ENCODE peak calls at places on chromosomes 7 and 10, in six cellular contexts. One of them, this sample, is unnamed.

GRCh38 chr10:76769161-76769560 is 868.4 kb downstream of the KCNMA1 start:
- DNase-seq in endothelial cell of umbilical vein: no peak
- DNase-seq in suprapubic skin: no peak
- DNase-seq in adrenal gland: no peak
- DNase-seq in H54: no peak
- DNase-seq in GM12891: no peak
- DNase-seq in this sample: no peak

GRCh38 chr10:68900427-68901105 is 549 bp upstream of the DDX50 start:
- DNase-seq in H54: no peak
- DNase-seq in GM12891: no peak
- DNase-seq in suprapubic skin: peak
- DNase-seq in adrenal gland: no peak
- DNase-seq in endothelial cell of umbilical vein: no peak
- DNase-seq in this sample: no peak

GRCh38 chr7:7857143-7857583 is 111.4 kb upstream of the GLCCI1 start:
- DNase-seq in GM12891: no peak
- DNase-seq in adrenal gland: no peak
- DNase-seq in suprapubic skin: no peak
- DNase-seq in H54: no peak
- DNase-seq in endothelial cell of umbilical vein: no peak
- DNase-seq in this sample: no peak

GRCh38 chr10:11058965-11059364 is 41.3 kb downstream of the CELF2 start:
- DNase-seq in endothelial cell of umbilical vein: no peak
- DNase-seq in GM12891: no peak
- DNase-seq in suprapubic skin: no peak
- DNase-seq in adrenal gland: no peak
- DNase-seq in H54: no peak
- DNase-seq in this sample: no peak

GRCh38 chr10:86048973-86049372 is 317.6 kb downstream of the GRID1 start:
- DNase-seq in GM12891: no peak
- DNase-seq in endothelial cell of umbilical vein: no peak
- DNase-seq in adrenal gland: peak
- DNase-seq in H54: no peak
- DNase-seq in suprapubic skin: peak
- DNase-seq in this sample: no peak

GRCh38 chr7:44294325-44295069 is 30.9 kb downstream of the CAMK2B start:
- DNase-seq in GM12891: no peak
- DNase-seq in endothelial cell of umbilical vein: no peak
- DNase-seq in suprapubic skin: no peak
- DNase-seq in adrenal gland: peak
- DNase-seq in H54: no peak
- DNase-seq in this sample: no peak

GRCh38 chr10:100141446-100142087 is 44.3 kb downstream of the ERLIN1 start:
- DNase-seq in suprapubic skin: no peak
- DNase-seq in adrenal gland: no peak
- DNase-seq in H54: no peak
- DNase-seq in GM12891: no peak
- DNase-seq in endothelial cell of umbilical vein: no peak
- DNase-seq in this sample: no peak

GRCh38 chr7:83934118-83934734 is 260.4 kb downstream of the SEMA3A start:
- DNase-seq in endothelial cell of umbilical vein: peak
- DNase-seq in suprapubic skin: no peak
- DNase-seq in adrenal gland: no peak
- DNase-seq in GM12891: no peak
- DNase-seq in H54: no peak
- DNase-seq in this sample: no peak

GRCh38 chr10:44922021-44922420 is 10.9 kb downstream of the TMEM72 start:
- DNase-seq in H54: no peak
- DNase-seq in adrenal gland: peak
- DNase-seq in suprapubic skin: no peak
- DNase-seq in GM12891: no peak
- DNase-seq in endothelial cell of umbilical vein: no peak
- DNase-seq in this sample: no peak

GRCh38 chr7:134367956-134368749 is 51.4 kb upstream of the SLC35B4 start:
- DNase-seq in GM12891: no peak
- DNase-seq in endothelial cell of umbilical vein: no peak
- DNase-seq in H54: no peak
- DNase-seq in adrenal gland: no peak
- DNase-seq in suprapubic skin: no peak
- DNase-seq in this sample: no peak

GRCh38 chr7:55420535-55420934 is 55.4 kb downstream of the LANCL2 start:
- DNase-seq in GM12891: no peak
- DNase-seq in adrenal gland: no peak
- DNase-seq in endothelial cell of umbilical vein: no peak
- DNase-seq in H54: no peak
- DNase-seq in suprapubic skin: no peak
- DNase-seq in this sample: no peak

GRCh38 chr10:127033569-127034175 is 128.4 kb downstream of the DOCK1 start:
- DNase-seq in suprapubic skin: no peak
- DNase-seq in endothelial cell of umbilical vein: no peak
- DNase-seq in H54: no peak
- DNase-seq in GM12891: no peak
- DNase-seq in adrenal gland: no peak
- DNase-seq in this sample: no peak

GRCh38 chr7:51035696-51036095 is 253.0 kb upstream of the GRB10 start:
- DNase-seq in endothelial cell of umbilical vein: no peak
- DNase-seq in adrenal gland: no peak
- DNase-seq in suprapubic skin: no peak
- DNase-seq in GM12891: no peak
- DNase-seq in H54: no peak
- DNase-seq in this sample: no peak

GRCh38 chr7:30802812-30803211 is 31.6 kb downstream of the MINDY4 start:
- DNase-seq in H54: no peak
- DNase-seq in adrenal gland: no peak
- DNase-seq in endothelial cell of umbilical vein: no peak
- DNase-seq in suprapubic skin: no peak
- DNase-seq in GM12891: no peak
- DNase-seq in this sample: no peak

GRCh38 chr7:120862987-120863386 is 5.0 kb upstream of the TSPAN12 start:
- DNase-seq in endothelial cell of umbilical vein: no peak
- DNase-seq in adrenal gland: no peak
- DNase-seq in GM12891: no peak
- DNase-seq in H54: no peak
- DNase-seq in suprapubic skin: no peak
- DNase-seq in this sample: no peak

GRCh38 chr7:51019231-51019844 is 236.6 kb upstream of the GRB10 start:
- DNase-seq in adrenal gland: no peak
- DNase-seq in H54: peak
- DNase-seq in endothelial cell of umbilical vein: no peak
- DNase-seq in suprapubic skin: no peak
- DNase-seq in GM12891: no peak
- DNase-seq in this sample: no peak

GRCh38 chr7:28685660-28686417 is 272.3 kb downstream of the TRIL start:
- DNase-seq in endothelial cell of umbilical vein: peak
- DNase-seq in H54: peak
- DNase-seq in suprapubic skin: peak
- DNase-seq in adrenal gland: peak
- DNase-seq in GM12891: no peak
- DNase-seq in this sample: peak

GRCh38 chr7:5697754-5698487 is 83.5 kb downstream of the RNF216 start:
- DNase-seq in GM12891: no peak
- DNase-seq in endothelial cell of umbilical vein: no peak
- DNase-seq in suprapubic skin: no peak
- DNase-seq in adrenal gland: no peak
- DNase-seq in H54: no peak
- DNase-seq in this sample: peak

GRCh38 chr7:110442386-110442837 is 648.5 kb upstream of the LRRN3 start:
- DNase-seq in suprapubic skin: no peak
- DNase-seq in adrenal gland: peak
- DNase-seq in endothelial cell of umbilical vein: peak
- DNase-seq in GM12891: peak
- DNase-seq in H54: peak
- DNase-seq in this sample: peak

GRCh38 chr10:36692759-36693158 is 432.6 kb upstream of the ANKRD30A start:
- DNase-seq in suprapubic skin: no peak
- DNase-seq in endothelial cell of umbilical vein: no peak
- DNase-seq in adrenal gland: no peak
- DNase-seq in GM12891: no peak
- DNase-seq in H54: no peak
- DNase-seq in this sample: no peak

GRCh38 chr7:35993663-35994622 is 159.1 kb upstream of the EEPD1 start:
- DNase-seq in endothelial cell of umbilical vein: no peak
- DNase-seq in H54: no peak
- DNase-seq in GM12891: no peak
- DNase-seq in adrenal gland: no peak
- DNase-seq in suprapubic skin: no peak
- DNase-seq in this sample: no peak

GRCh38 chr7:157816086-157816485 is 479.3 kb downstream of the DNAJB6 start:
- DNase-seq in H54: no peak
- DNase-seq in suprapubic skin: no peak
- DNase-seq in adrenal gland: no peak
- DNase-seq in endothelial cell of umbilical vein: no peak
- DNase-seq in GM12891: no peak
- DNase-seq in this sample: no peak

DNA sequence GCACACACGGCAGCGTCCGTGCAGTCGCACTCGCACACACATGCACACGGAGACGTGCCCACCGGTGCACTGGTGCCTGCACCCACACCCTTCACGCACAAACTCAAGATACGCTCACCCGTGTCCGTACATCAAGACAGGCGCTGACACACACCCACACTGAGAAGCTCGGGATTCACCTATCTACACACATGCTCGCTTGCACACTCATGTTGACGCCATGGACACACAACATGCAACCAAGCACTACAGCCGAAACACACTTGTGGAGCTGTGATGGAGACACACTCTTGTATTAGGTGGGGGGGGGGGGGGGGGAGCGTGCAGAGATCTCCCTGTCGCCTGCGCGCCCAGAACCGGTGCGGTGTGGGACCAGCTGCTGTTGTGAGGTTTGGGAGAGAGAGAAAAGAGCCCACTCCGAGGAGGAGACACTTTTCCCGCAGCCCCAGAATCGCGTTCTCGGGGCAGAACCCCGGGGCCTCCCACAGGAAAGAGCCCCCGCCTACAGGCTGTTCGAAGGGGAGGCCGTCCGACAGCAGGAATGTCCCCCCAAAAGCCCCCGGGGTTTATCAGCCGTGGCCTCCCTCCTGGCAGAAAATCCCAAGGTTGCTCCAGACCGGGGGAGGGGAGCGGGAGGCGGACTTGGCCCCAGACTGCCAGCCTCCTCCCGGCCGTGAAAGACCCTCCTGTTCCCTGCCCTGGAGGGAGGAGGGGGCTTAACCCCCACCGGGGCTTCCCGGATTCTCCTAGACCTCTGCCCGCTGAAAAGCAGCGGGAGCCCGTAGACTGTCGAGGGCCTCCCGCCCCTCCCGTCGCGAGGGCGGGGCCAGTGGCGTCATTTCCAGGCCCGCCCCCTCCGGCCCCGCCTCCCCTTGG is 466 bp upstream of the NFKB2 start:
- DNase-seq in endothelial cell of umbilical vein: peak
- DNase-seq in suprapubic skin: peak
- DNase-seq in GM12891: peak
- DNase-seq in H54: peak
- DNase-seq in adrenal gland: peak
- DNase-seq in this sample: peak
- TF ChIP-seq POLR2A in endothelial cell of umbilical vein: no peak
- TF ChIP-seq POLR2A in suprapubic skin: peak
- TF ChIP-seq POLR2A in GM12891: peak
- TF ChIP-seq POLR2A in H54: no peak
- TF ChIP-seq POLR2A in adrenal gland: peak
- TF ChIP-seq POLR2A in this sample: peak

DNA sequence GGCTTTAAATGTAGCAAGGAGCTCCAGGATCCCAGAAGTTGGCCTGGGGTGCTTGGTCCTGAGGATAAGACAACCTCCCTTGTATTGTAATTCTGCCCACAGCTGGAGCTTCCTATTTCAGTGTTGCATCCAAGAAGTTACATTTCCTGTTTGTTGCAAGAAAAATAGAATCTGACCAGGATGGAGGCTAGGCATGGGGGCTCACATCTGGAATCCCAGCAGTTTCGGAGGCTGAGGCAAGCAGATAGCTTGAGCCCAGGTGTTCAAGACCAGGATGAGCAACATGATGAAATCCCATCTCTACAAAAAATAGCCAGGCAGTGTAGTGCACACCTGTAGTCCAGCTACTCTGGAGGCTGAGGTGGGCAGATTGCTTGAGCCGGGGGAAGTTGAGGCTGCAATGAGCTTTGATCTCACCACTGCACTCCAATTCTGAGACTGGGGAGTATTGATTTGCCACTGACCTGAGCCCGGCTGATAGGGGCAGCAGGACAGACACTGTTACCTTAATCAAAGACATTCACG is 766 bp upstream of the ITIH2 start:
- DNase-seq in adrenal gland: no peak
- DNase-seq in suprapubic skin: no peak
- DNase-seq in GM12891: no peak
- DNase-seq in endothelial cell of umbilical vein: no peak
- DNase-seq in H54: no peak
- DNase-seq in this sample: no peak
- TF ChIP-seq POLR2A in adrenal gland: no peak
- TF ChIP-seq POLR2A in suprapubic skin: no peak
- TF ChIP-seq POLR2A in GM12891: no peak
- TF ChIP-seq POLR2A in endothelial cell of umbilical vein: no peak
- TF ChIP-seq POLR2A in H54: no peak
- TF ChIP-seq POLR2A in this sample: no peak

DNA sequence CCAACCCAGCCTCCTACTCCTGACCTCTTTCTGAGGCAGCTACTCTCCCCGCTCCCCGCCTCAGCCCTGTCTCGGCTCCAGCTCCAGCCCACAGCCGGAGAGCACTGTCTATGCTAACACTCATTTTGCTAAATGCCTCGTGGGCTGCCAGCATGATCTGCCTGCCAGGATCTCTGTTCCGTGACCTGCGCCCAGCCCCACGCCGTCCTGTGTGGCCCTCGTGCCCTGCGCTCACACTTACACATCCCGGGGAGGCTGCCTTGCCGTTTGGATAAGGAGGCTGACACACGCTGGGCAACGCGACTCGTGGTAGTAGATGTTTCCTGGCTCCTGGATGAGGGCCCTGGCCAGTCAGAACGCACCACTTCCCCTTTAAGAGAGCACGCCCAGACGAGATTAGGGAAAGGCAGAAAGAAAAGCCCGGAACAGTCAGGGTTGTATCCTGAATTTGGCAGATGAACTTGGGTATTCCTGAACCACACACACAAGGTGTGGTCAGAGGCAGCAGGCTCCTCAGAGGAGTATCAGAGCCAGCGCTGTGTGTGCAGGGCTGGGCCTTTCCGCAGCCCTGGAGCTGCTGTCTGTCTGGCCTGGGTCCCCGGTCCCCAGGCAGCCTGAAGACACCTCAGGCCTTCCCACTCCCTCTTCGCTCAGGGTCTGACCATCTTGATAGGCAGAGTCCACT is 97.7 kb upstream of the EFCAB10 start:
- DNase-seq in H54: no peak
- DNase-seq in GM12891: no peak
- DNase-seq in adrenal gland: peak
- DNase-seq in suprapubic skin: peak
- DNase-seq in endothelial cell of umbilical vein: peak
- DNase-seq in this sample: peak
- TF ChIP-seq POLR2A in H54: no peak
- TF ChIP-seq POLR2A in GM12891: no peak
- TF ChIP-seq POLR2A in adrenal gland: no peak
- TF ChIP-seq POLR2A in suprapubic skin: no peak
- TF ChIP-seq POLR2A in endothelial cell of umbilical vein: no peak
- TF ChIP-seq POLR2A in this sample: peak

DNA sequence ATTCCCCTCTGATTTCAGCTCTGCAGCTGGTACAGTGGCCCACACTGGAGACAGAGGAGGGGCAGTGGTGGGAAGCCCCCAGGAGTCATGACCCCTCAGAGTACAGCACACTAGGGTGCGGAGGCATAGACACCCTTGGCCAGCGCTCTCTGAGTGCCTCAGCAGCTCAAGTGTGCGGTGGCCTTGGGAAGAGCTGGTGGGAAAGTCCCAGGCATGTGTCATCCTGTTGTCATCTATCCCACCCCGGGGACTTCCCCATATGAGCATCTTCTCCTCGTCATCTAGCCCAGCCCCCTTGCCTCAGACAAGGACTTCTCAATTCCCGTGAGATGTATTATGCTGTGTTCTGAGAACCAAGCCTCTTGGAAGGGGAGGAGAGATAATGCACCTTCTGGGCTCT is 15.6 kb upstream of the PPIF start:
- DNase-seq in H54: peak
- DNase-seq in suprapubic skin: no peak
- DNase-seq in endothelial cell of umbilical vein: no peak
- DNase-seq in adrenal gland: peak
- DNase-seq in GM12891: no peak
- DNase-seq in this sample: no peak
- TF ChIP-seq POLR2A in H54: peak
- TF ChIP-seq POLR2A in suprapubic skin: no peak
- TF ChIP-seq POLR2A in endothelial cell of umbilical vein: no peak
- TF ChIP-seq POLR2A in adrenal gland: no peak
- TF ChIP-seq POLR2A in GM12891: no peak
- TF ChIP-seq POLR2A in this sample: no peak

This sample was measured in erythroblast.